ENCODE peak calls at places on chromosomes 3 and 15, in five cellular contexts. I, K, X, T and S are unnamed samples.

GRCh38 chr15:80640546-80641121 is 54.5 kb upstream of the ABHD17C start:
- DNase-seq in I (no peak), K (no peak), X (no peak), T (no peak), S (no peak)

GRCh38 chr3:138404121-138404520 is 30.3 kb upstream of the ESYT3 start:
- DNase-seq in I (no peak), K (no peak), X (no peak), T (no peak), S (no peak)

GRCh38 chr3:156605686-156606605 is 51.0 kb upstream of the SSR3 start:
- DNase-seq in I (peak), K (peak), X (no peak), T (peak), S (peak)

GRCh38 chr3:159904455-159904854 is 84.2 kb upstream of the IL12A start:
- DNase-seq in I (no peak), K (no peak), X (no peak), T (no peak), S (no peak)

GRCh38 chr3:171018151-171018935 is 8.2 kb downstream of the SLC2A2 start:
- DNase-seq in I (no peak), K (no peak), X (peak), T (no peak), S (no peak)

GRCh38 chr15:36066757-36067156 is 512.7 kb upstream of the CDIN1 start:
- DNase-seq in I (no peak), K (no peak), X (no peak), T (no peak), S (no peak)

GRCh38 chr3:188202358-188203138 is 48.6 kb downstream of the LPP start:
- DNase-seq in I (no peak), K (no peak), X (peak), T (no peak), S (no peak)

GRCh38 chr3:134364061-134364935 is 9.9 kb downstream of the AMOTL2 start:
- DNase-seq in I (peak), K (peak), X (peak), T (peak), S (peak)

GRCh38 chr3:193660698-193661400 is 67.8 kb downstream of the OPA1 start:
- DNase-seq in I (no peak), K (no peak), X (no peak), T (no peak), S (no peak)